ENCODE peak calls at places on chromosome 5, in six cellular contexts. Z, T, P, H, I and U are unnamed samples.

GRCh38 chr5:141686648-141687416 is 4.8 kb upstream of the ARAP3 start:
- DNase-seq in Z (no peak), T (no peak), P (no peak), H (no peak), I (no peak), U (no peak)

GRCh38 chr5:35305336-35306020 is 75.2 kb upstream of the PRLR start:
- DNase-seq in Z (no peak), T (no peak), P (no peak), H (no peak), I (no peak), U (no peak)

GRCh38 chr5:109407913-109408312 is 1.9 kb downstream of the PJA2 start:
- DNase-seq in Z (no peak), T (no peak), P (no peak), H (no peak), I (no peak), U (no peak)

GRCh38 chr5:37771203-37771611 is 68.6 kb downstream of the GDNF start:
- DNase-seq in Z (no peak), T (no peak), P (no peak), H (no peak), I (peak; percentile 75), U (no peak)

GRCh38 chr5:13659391-13659790 is 285.1 kb downstream of the DNAH5 start:
- DNase-seq in Z (peak; percentile 32), T (no peak), P (no peak), H (peak; percentile 35), I (no peak), U (peak; percentile 16)

GRCh38 chr5:126937796-126938195 is 92.6 kb downstream of the MARCHF3 start:
- DNase-seq in Z (no peak), T (no peak), P (no peak), H (no peak), I (no peak), U (no peak)

GRCh38 chr5:56506586-56506985 is 273.5 kb upstream of the ANKRD55 start:
- DNase-seq in Z (no peak), T (no peak), P (no peak), H (peak; percentile 23), I (no peak), U (no peak)

GRCh38 chr5:172003750-172004149 is 2.7 kb downstream of the FBXW11 start:
- DNase-seq in Z (no peak), T (no peak), P (no peak), H (peak; percentile 41), I (no peak), U (no peak)

GRCh38 chr5:120938604-120939003 is 474.5 kb downstream of the PRR16 start:
- DNase-seq in Z (no peak), T (no peak), P (no peak), H (no peak), I (no peak), U (no peak)

GRCh38 chr5:154396128-154396527 is 49.7 kb upstream of the SAP30L start:
- DNase-seq in Z (no peak), T (no peak), P (no peak), H (no peak), I (no peak), U (no peak)

GRCh38 chr5:140109818-140110733 is 3.8 kb upstream of the PURA start:
- DNase-seq in Z (no peak), T (no peak), P (no peak), H (no peak), I (no peak), U (no peak)
- H3K4me3 ChIP-seq in Z (no peak overlapping the region), T (no peak overlapping the region), P (peak overlapping the region; percentile 99), H (no peak overlapping the region), I (no peak overlapping the region), U (no peak overlapping the region)

GRCh38 chr5:150556859-150557506 is 49.1 kb downstream of the NDST1 start:
- DNase-seq in Z (no peak), T (no peak), P (no peak), H (no peak), I (peak; percentile 53), U (no peak)

GRCh38 chr5:150559088-150559487 is 51.2 kb downstream of the NDST1 start:
- DNase-seq in Z (no peak), T (no peak), P (no peak), H (no peak), I (peak; percentile 32), U (no peak)

GRCh38 chr5:150559701-150560100 is 51.8 kb downstream of the NDST1 start:
- DNase-seq in Z (peak; percentile 43), T (no peak), P (no peak), H (peak; percentile 72), I (peak; percentile 20), U (no peak)

GRCh38 chr5:150557507-150557872 is 49.6 kb downstream of the NDST1 start:
- DNase-seq in Z (no peak), T (no peak), P (no peak), H (no peak), I (peak; percentile 55), U (no peak)

GRCh38 chr5:150558088-150558621 is 50.2 kb downstream of the NDST1 start:
- DNase-seq in Z (no peak), T (no peak), P (no peak), H (no peak), I (peak; percentile 61), U (no peak)
- TF ChIP-seq CTCF in Z (no peak), T (no peak), P (no peak), H (no peak), I (no peak), U (no peak)

GRCh38 chr5:59789894-59790293 is 103.6 kb downstream of the PDE4D start:
- DNase-seq in Z (no peak), T (no peak), P (no peak), H (no peak), I (no peak), U (no peak)

GRCh38 chr5:59791131-59791485 is 102.4 kb downstream of the PDE4D start:
- DNase-seq in Z (no peak), T (no peak), P (no peak), H (no peak), I (no peak), U (no peak)

GRCh38 chr5:59789197-59789596 is 104.3 kb downstream of the PDE4D start:
- DNase-seq in Z (peak; percentile 24), T (no peak), P (no peak), H (peak; percentile 38), I (peak; percentile 77), U (no peak)

GRCh38 chr5:59791602-59792001 is 101.9 kb downstream of the PDE4D start:
- DNase-seq in Z (no peak), T (no peak), P (no peak), H (no peak), I (no peak), U (no peak)

GRCh38 chr5:59790399-59791130 is 103.0 kb downstream of the PDE4D start:
- DNase-seq in Z (peak; percentile 63), T (no peak), P (no peak), H (peak; percentile 65), I (peak; percentile 78), U (no peak)
- H3K4me3 ChIP-seq in Z (no peak overlapping the region), T (no peak overlapping the region), P (no peak overlapping the region), H (no peak overlapping the region), I (peak overlapping the region; percentile 26), U (no peak overlapping the region)

DNA sequence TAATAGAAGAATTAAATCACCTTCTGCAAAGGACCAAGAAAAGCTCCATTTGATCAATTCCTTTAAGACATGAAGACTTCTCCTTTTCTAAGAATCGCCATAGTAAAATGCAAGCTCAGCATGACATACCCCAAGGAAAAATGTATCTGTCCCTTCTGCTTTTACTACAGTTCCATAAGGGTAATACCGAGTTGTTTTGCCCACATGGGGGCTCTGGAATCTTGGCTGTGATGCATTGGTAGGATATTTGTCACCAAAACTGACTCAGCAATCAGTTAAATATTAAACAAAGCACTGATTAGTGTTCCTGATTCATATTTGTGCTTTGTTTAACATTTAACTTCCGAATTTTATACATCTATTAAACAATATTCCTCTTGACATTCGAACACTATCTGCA is 24.3 kb upstream of the KCNIP1 start:
- DNase-seq in Z (no peak), T (no peak), P (no peak), H (peak; percentile 50), I (no peak), U (no peak)
- TF ChIP-seq CTCF in Z (no peak), T (no peak), P (no peak), H (no peak), I (no peak), U (no peak)

GRCh38 chr5:131272365-131273123 is 8.7 kb downstream of the CDC42SE2 start:
- DNase-seq in Z (no peak), T (no peak), P (no peak), H (peak; percentile 36), I (no peak), U (no peak)
- H3K4me3 ChIP-seq in Z (no peak overlapping the region), T (no peak overlapping the region), P (no peak overlapping the region), H (no peak overlapping the region), I (no peak overlapping the region), U (no peak overlapping the region)

DNA sequence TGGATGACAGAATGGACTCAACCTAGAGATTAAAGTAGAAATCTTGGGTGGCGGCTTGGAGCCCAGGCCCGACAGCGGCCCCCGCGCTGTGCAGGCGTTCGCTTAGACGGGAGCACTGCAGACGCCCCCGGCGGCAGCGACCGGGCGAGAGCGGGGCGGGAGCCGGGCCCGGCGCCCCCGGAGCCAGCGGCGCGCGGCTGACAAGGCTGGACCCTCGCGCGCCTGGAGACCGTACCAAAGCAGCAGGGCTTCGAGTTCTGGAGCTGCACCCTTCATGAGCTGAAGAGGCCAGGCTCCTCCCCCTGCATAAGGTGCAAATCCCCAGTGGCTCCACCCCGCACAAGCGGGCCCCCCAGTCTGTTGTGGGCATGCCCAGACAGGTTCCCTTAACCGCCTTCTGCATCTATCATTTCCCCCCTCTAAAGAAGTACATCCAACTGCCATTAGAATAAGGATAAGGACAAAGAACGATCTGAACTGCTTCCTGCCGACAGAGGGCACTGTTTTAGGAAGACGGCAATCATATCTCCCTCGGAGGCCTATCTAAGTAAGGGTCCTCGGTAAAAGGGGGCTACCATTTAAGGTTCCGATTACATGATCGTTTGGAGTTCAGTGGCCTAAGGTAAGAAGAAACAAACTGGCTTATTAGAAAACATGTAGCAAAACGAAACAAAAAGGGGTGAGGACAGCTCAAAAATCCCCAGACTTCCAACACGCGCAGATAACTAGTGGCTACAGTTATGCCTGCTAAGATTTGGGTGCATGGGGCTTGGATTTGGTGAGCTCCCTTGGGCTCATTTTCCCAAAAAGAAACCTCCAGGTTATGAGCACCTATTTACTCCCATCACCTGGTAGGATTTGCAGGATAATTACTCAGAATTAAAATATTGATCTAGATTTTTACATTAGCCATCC is 66.3 kb downstream of the RGMB start:
- DNase-seq in Z (no peak), T (no peak), P (no peak), H (peak; percentile 20), I (no peak), U (no peak)
- TF ChIP-seq CTCF in Z (peak; percentile 23), T (peak; percentile 45), P (peak; percentile 29), H (no peak), I (peak; percentile 14), U (no peak)

GRCh38 chr5:90479611-90480385 is 5.1 kb downstream of the POLR3G start:
- DNase-seq in Z (peak; percentile 35), T (no peak), P (no peak), H (peak; percentile 55), I (no peak), U (no peak)
- H3K4me3 ChIP-seq in Z (no peak overlapping the region), T (no peak overlapping the region), P (no peak overlapping the region), H (no peak overlapping the region), I (no peak overlapping the region), U (no peak overlapping the region)